ENCODE peak calls at places on chromosomes 12 and 14, in five cellular contexts. Z, R, A, E and M are unnamed samples.

GRCh38 chr14:39033371-39033770 is 69.7 kb downstream of the SEC23A start:
- DNase-seq in R (no peak), A (no peak), E (no peak), Z (no peak), M (no peak)

GRCh38 chr14:69059658-69060648 is 80.9 kb upstream of the ACTN1 start:
- DNase-seq in R (no peak), Z (no peak), A (peak), E (no peak), M (no peak)

GRCh38 chr12:1791104-1791927 is 29.0 kb upstream of the LRTM2 start:
- DNase-seq in Z (peak), R (no peak), E (peak), A (no peak), M (peak)

GRCh38 chr12:5614206-5614605 is 182.3 kb downstream of the NTF3 start:
- DNase-seq in Z (no peak), R (no peak), E (no peak), A (no peak), M (no peak)

GRCh38 chr12:105922670-105923102 is 216.1 kb downstream of the NUAK1 start:
- DNase-seq in Z (no peak), E (no peak), R (no peak), A (no peak), M (no peak)

GRCh38 chr14:22515961-22516360 is 73.1 kb downstream of the DAD1 start:
- DNase-seq in Z (no peak), A (no peak), R (no peak), E (no peak), M (no peak)

GRCh38 chr12:42332301-42332894 is 6.4 kb downstream of the PPHLN1 start:
- DNase-seq in R (peak), A (no peak), E (peak), Z (peak), M (peak)

GRCh38 chr12:74476234-74476633 is 61.4 kb upstream of the ATXN7L3B start:
- DNase-seq in Z (no peak), E (no peak), A (no peak), R (no peak), M (no peak)